ENCODE peak calls at places on chromosomes 6 and 20, in six cellular contexts. One of them, this sample, is unnamed. For H3K36me3, the result is how much of the 10 kb centered on the place peaks cover.

GRCh38 chr6:11307226-11307625 is 74.8 kb upstream of the NEDD9 start:
- DNase-seq in sigmoid colon: no peak
- DNase-seq in Peyer's patch: no peak
- DNase-seq in esophagus squamous epithelium: no peak
- DNase-seq in ovary: no peak
- DNase-seq in uterus: no peak
- DNase-seq in this sample: no peak

GRCh38 chr6:109690373-109690739 is 646 bp downstream of the AK9 start:
- DNase-seq in ovary: peak
- DNase-seq in uterus: peak
- DNase-seq in Peyer's patch: peak
- DNase-seq in esophagus squamous epithelium: peak
- DNase-seq in sigmoid colon: peak
- DNase-seq in this sample: peak

GRCh38 chr6:25541228-25541627 is 110.8 kb upstream of the SCGN start:
- DNase-seq in esophagus squamous epithelium: no peak
- DNase-seq in uterus: no peak
- DNase-seq in sigmoid colon: no peak
- DNase-seq in Peyer's patch: no peak
- DNase-seq in ovary: no peak
- DNase-seq in this sample: no peak

GRCh38 chr6:69953491-69953890 is 87.1 kb downstream of the COL19A1 start:
- DNase-seq in Peyer's patch: no peak
- DNase-seq in esophagus squamous epithelium: no peak
- DNase-seq in ovary: no peak
- DNase-seq in sigmoid colon: no peak
- DNase-seq in uterus: no peak
- DNase-seq in this sample: no peak

GRCh38 chr20:14885661-14886060 is 548.2 kb upstream of the FLRT3 start:
- DNase-seq in esophagus squamous epithelium: no peak
- DNase-seq in sigmoid colon: no peak
- DNase-seq in Peyer's patch: no peak
- DNase-seq in uterus: no peak
- DNase-seq in ovary: no peak
- DNase-seq in this sample: no peak

GRCh38 chr6:25041676-25042598 is 106.2 kb upstream of the RIPOR2 start:
- DNase-seq in esophagus squamous epithelium: no peak
- DNase-seq in uterus: no peak
- DNase-seq in Peyer's patch: peak
- DNase-seq in ovary: no peak
- DNase-seq in sigmoid colon: no peak
- DNase-seq in this sample: no peak

GRCh38 chr20:46063652-46064054 is 26.1 kb downstream of the NCOA5 start:
- DNase-seq in sigmoid colon: no peak
- DNase-seq in uterus: no peak
- DNase-seq in Peyer's patch: no peak
- DNase-seq in esophagus squamous epithelium: no peak
- DNase-seq in ovary: no peak
- DNase-seq in this sample: no peak

GRCh38 chr6:351867-352289 is 39.7 kb upstream of the IRF4 start:
- DNase-seq in Peyer's patch: no peak
- DNase-seq in sigmoid colon: peak
- DNase-seq in esophagus squamous epithelium: no peak
- DNase-seq in uterus: no peak
- DNase-seq in ovary: no peak
- DNase-seq in this sample: no peak

GRCh38 chr6:170231496-170232185 is 59.2 kb downstream of the DLL1 start:
- DNase-seq in sigmoid colon: no peak
- DNase-seq in esophagus squamous epithelium: no peak
- DNase-seq in uterus: no peak
- DNase-seq in ovary: no peak
- DNase-seq in Peyer's patch: no peak
- DNase-seq in this sample: peak

GRCh38 chr20:39524371-39524911 is 562.3 kb downstream of the DHX35 start:
- DNase-seq in Peyer's patch: no peak
- DNase-seq in uterus: peak
- DNase-seq in ovary: no peak
- DNase-seq in esophagus squamous epithelium: no peak
- DNase-seq in sigmoid colon: no peak
- DNase-seq in this sample: no peak

GRCh38 chr20:48738399-48739304 is 89.1 kb downstream of the PREX1 start:
- DNase-seq in ovary: no peak
- DNase-seq in uterus: no peak
- DNase-seq in Peyer's patch: no peak
- DNase-seq in sigmoid colon: peak
- DNase-seq in esophagus squamous epithelium: no peak
- DNase-seq in this sample: no peak

GRCh38 chr6:98828210-98828798 is 6.1 kb upstream of the POU3F2 start:
- DNase-seq in Peyer's patch: no peak
- DNase-seq in esophagus squamous epithelium: no peak
- DNase-seq in uterus: no peak
- DNase-seq in sigmoid colon: no peak
- DNase-seq in ovary: no peak
- DNase-seq in this sample: no peak

GRCh38 chr6:136547336-136547735 is 2.9 kb downstream of the MAP7 start:
- DNase-seq in uterus: no peak
- DNase-seq in ovary: no peak
- DNase-seq in esophagus squamous epithelium: no peak
- DNase-seq in sigmoid colon: no peak
- DNase-seq in Peyer's patch: no peak
- DNase-seq in this sample: no peak

DNA sequence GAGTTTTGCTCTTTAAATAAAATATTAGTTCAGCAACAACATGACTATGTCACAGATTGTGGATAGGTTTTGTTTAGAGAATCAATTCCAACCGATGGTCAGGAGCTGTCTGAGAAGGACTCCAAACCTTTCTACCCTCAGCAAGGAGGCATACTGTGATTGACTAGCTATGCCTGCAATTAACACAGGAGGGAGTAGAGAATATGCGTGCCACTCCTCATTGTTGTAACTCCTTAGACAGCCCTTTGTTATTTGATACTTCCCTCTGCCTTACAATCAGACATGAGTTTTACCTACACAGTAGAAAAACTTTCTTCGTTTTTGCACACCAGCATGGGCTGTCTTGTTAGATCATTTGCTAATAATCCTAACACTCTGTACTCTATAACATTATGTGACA is 796.5 kb downstream of the PRIM2 start:
- DNase-seq in esophagus squamous epithelium: no peak
- DNase-seq in Peyer's patch: no peak
- DNase-seq in uterus: no peak
- DNase-seq in ovary: no peak
- DNase-seq in sigmoid colon: no peak
- DNase-seq in this sample: no peak
- H3K36me3 ChIP-seq in esophagus squamous epithelium: under half
- H3K36me3 ChIP-seq in Peyer's patch: under half
- H3K36me3 ChIP-seq in uterus: under half
- H3K36me3 ChIP-seq in ovary: under half
- H3K36me3 ChIP-seq in sigmoid colon: under half
- H3K36me3 ChIP-seq in this sample: under half

GRCh38 chr6:42118162-42119001 is 24.0 kb downstream of the C6orf132 start:
- DNase-seq in Peyer's patch: peak
- DNase-seq in uterus: no peak
- DNase-seq in esophagus squamous epithelium: no peak
- DNase-seq in sigmoid colon: no peak
- DNase-seq in ovary: no peak
- DNase-seq in this sample: peak
- TF ChIP-seq POLR2A in Peyer's patch: peak
- TF ChIP-seq POLR2A in uterus: no peak
- TF ChIP-seq POLR2A in esophagus squamous epithelium: no peak
- TF ChIP-seq POLR2A in sigmoid colon: no peak
- TF ChIP-seq POLR2A in ovary: no peak
- TF ChIP-seq POLR2A in this sample: no peak

DNA sequence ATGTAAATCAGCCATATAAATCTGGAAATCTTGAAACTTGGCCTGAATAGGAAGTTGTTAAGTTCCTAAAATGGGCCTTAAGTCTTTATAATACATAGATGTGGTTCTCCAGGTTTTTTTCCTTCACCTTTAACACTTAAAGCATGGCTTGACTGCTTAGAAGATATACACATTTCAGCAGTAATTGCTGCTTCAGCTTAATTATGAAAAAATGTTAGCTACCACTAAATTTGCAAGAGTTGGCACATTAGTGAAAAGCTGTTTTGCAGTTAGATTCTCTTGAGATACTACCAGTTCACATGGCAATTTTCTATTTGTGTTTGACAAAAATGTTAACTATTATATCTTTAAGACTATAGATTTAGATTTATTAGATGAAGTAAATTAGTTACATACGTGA is 72.7 kb upstream of the MYO6 start:
- DNase-seq in Peyer's patch: no peak
- DNase-seq in ovary: no peak
- DNase-seq in uterus: no peak
- DNase-seq in esophagus squamous epithelium: no peak
- DNase-seq in sigmoid colon: no peak
- DNase-seq in this sample: no peak
- H3K36me3 ChIP-seq in Peyer's patch: under half
- H3K36me3 ChIP-seq in ovary: under half
- H3K36me3 ChIP-seq in uterus: under half
- H3K36me3 ChIP-seq in esophagus squamous epithelium: half or more
- H3K36me3 ChIP-seq in sigmoid colon: under half
- H3K36me3 ChIP-seq in this sample: under half

GRCh38 chr20:4038047-4038459 is 22.7 kb upstream of the RNF24 start:
- DNase-seq in uterus: no peak
- DNase-seq in sigmoid colon: peak
- DNase-seq in Peyer's patch: peak
- DNase-seq in ovary: no peak
- DNase-seq in esophagus squamous epithelium: peak
- DNase-seq in this sample: peak
- TF ChIP-seq POLR2A in uterus: no peak
- TF ChIP-seq POLR2A in sigmoid colon: no peak
- TF ChIP-seq POLR2A in Peyer's patch: no peak
- TF ChIP-seq POLR2A in ovary: no peak
- TF ChIP-seq POLR2A in esophagus squamous epithelium: no peak
- TF ChIP-seq POLR2A in this sample: no peak

DNA sequence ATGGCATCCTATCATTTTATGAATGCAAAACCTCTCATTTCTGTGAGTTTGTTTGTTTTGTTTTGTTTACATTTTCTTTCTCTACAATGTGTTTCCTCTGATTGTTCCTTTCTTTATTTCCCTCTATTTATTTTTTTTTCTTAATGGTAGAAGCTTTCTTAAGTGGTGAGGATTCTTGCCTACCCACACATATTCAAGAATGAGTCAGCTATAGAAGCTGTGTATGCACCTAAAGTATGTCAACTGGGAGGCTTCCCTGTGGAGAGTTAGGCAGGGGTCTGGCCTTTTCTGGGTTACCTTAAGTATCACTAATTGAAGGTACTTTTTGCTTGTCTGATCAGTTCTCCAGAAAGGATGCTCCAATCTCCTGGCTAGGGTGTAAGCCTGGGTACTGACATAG is 354.0 kb downstream of the ESR1 start:
- DNase-seq in ovary: no peak
- DNase-seq in Peyer's patch: no peak
- DNase-seq in esophagus squamous epithelium: no peak
- DNase-seq in uterus: no peak
- DNase-seq in sigmoid colon: no peak
- DNase-seq in this sample: no peak
- H3K36me3 ChIP-seq in ovary: under half
- H3K36me3 ChIP-seq in Peyer's patch: under half
- H3K36me3 ChIP-seq in esophagus squamous epithelium: under half
- H3K36me3 ChIP-seq in uterus: under half
- H3K36me3 ChIP-seq in sigmoid colon: under half
- H3K36me3 ChIP-seq in this sample: under half

This sample was measured in right lobe of liver.